ENCODE peak calls at places on chromosomes 12 and 14, in nine cellular contexts. One of them, this sample, is unnamed.

GRCh38 chr14:73943083-73943482 is 6.8 kb downstream of the FAM161B start:
- DNase-seq in cardiac muscle cell: peak; percentile 81
- DNase-seq in heart left ventricle: no peak
- DNase-seq in uterus: peak; percentile 28
- DNase-seq in stomach: no peak
- DNase-seq in A549: no peak
- DNase-seq in AG04450: peak; percentile 3
- DNase-seq in MCF 10A: peak; percentile 75
- DNase-seq in BJ: peak; percentile 43
- DNase-seq in this sample: peak; percentile 71

GRCh38 chr14:92645841-92646478 is 102.5 kb downstream of the LGMN start:
- DNase-seq in AG04450: peak; percentile 59
- DNase-seq in cardiac muscle cell: peak; percentile 89
- DNase-seq in uterus: no peak
- DNase-seq in MCF 10A: peak; percentile 75
- DNase-seq in BJ: peak; percentile 77
- DNase-seq in heart left ventricle: no peak
- DNase-seq in stomach: no peak
- DNase-seq in A549: no peak
- DNase-seq in this sample: no peak

GRCh38 chr12:76450690-76451089 is 102.5 kb upstream of the BBS10 start:
- DNase-seq in MCF 10A: peak; percentile 88
- DNase-seq in A549: peak; percentile 59
- DNase-seq in cardiac muscle cell: peak; percentile 91
- DNase-seq in uterus: no peak
- DNase-seq in AG04450: no peak
- DNase-seq in stomach: no peak
- DNase-seq in BJ: no peak
- DNase-seq in heart left ventricle: no peak
- DNase-seq in this sample: peak; percentile 50

GRCh38 chr12:118187746-118188390 is 51.9 kb downstream of the PEBP1 start:
- DNase-seq in stomach: no peak
- DNase-seq in BJ: no peak
- DNase-seq in A549: no peak
- DNase-seq in heart left ventricle: no peak
- DNase-seq in MCF 10A: no peak
- DNase-seq in cardiac muscle cell: peak; percentile 32
- DNase-seq in AG04450: no peak
- DNase-seq in uterus: no peak
- DNase-seq in this sample: no peak

GRCh38 chr12:110972870-110973269 is 52.5 kb upstream of the MYL2 start:
- DNase-seq in BJ: no peak
- DNase-seq in heart left ventricle: no peak
- DNase-seq in uterus: no peak
- DNase-seq in stomach: no peak
- DNase-seq in MCF 10A: no peak
- DNase-seq in AG04450: no peak
- DNase-seq in A549: no peak
- DNase-seq in cardiac muscle cell: no peak
- DNase-seq in this sample: no peak

GRCh38 chr14:92173668-92174067 is 51.9 kb downstream of the CPSF2 start:
- DNase-seq in BJ: no peak
- DNase-seq in heart left ventricle: no peak
- DNase-seq in stomach: no peak
- DNase-seq in A549: no peak
- DNase-seq in uterus: no peak
- DNase-seq in AG04450: no peak
- DNase-seq in cardiac muscle cell: no peak
- DNase-seq in MCF 10A: no peak
- DNase-seq in this sample: no peak

GRCh38 chr12:6772331-6772695 is at the start of gene LAG3:
- DNase-seq in AG04450: no peak
- DNase-seq in MCF 10A: no peak
- DNase-seq in stomach: no peak
- DNase-seq in cardiac muscle cell: no peak
- DNase-seq in heart left ventricle: no peak
- DNase-seq in BJ: no peak
- DNase-seq in uterus: peak; percentile 57
- DNase-seq in A549: no peak
- DNase-seq in this sample: no peak

GRCh38 chr12:26606911-26607310 is 226.1 kb downstream of the ITPR2 start:
- DNase-seq in BJ: no peak
- DNase-seq in AG04450: no peak
- DNase-seq in A549: no peak
- DNase-seq in heart left ventricle: no peak
- DNase-seq in MCF 10A: no peak
- DNase-seq in cardiac muscle cell: no peak
- DNase-seq in stomach: no peak
- DNase-seq in uterus: no peak
- DNase-seq in this sample: no peak

GRCh38 chr12:105741786-105742566 is 396.8 kb downstream of the NUAK1 start:
- DNase-seq in cardiac muscle cell: peak; percentile 95
- DNase-seq in uterus: peak; percentile 52
- DNase-seq in heart left ventricle: peak; percentile 41
- DNase-seq in BJ: peak; percentile 69
- DNase-seq in AG04450: peak; percentile 39
- DNase-seq in stomach: no peak
- DNase-seq in MCF 10A: peak; percentile 74
- DNase-seq in A549: no peak
- DNase-seq in this sample: no peak

GRCh38 chr12:46458500-46459106 is 86.0 kb upstream of the SLC38A2 start:
- DNase-seq in cardiac muscle cell: no peak
- DNase-seq in heart left ventricle: no peak
- DNase-seq in MCF 10A: no peak
- DNase-seq in uterus: no peak
- DNase-seq in AG04450: no peak
- DNase-seq in stomach: no peak
- DNase-seq in A549: no peak
- DNase-seq in BJ: no peak
- DNase-seq in this sample: no peak
- TF ChIP-seq CTCF in cardiac muscle cell: no peak
- TF ChIP-seq CTCF in heart left ventricle: no peak
- TF ChIP-seq CTCF in MCF 10A: no peak
- TF ChIP-seq CTCF in uterus: no peak
- TF ChIP-seq CTCF in AG04450: no peak
- TF ChIP-seq CTCF in stomach: no peak
- TF ChIP-seq CTCF in A549: no peak
- TF ChIP-seq CTCF in BJ: no peak
- TF ChIP-seq CTCF in this sample: no peak

GRCh38 chr14:96698846-96699543 is 98.2 kb upstream of the VRK1 start:
- DNase-seq in uterus: no peak
- DNase-seq in AG04450: no peak
- DNase-seq in cardiac muscle cell: no peak
- DNase-seq in MCF 10A: no peak
- DNase-seq in BJ: no peak
- DNase-seq in stomach: no peak
- DNase-seq in heart left ventricle: no peak
- DNase-seq in A549: no peak
- DNase-seq in this sample: no peak
- TF ChIP-seq CTCF in uterus: no peak
- TF ChIP-seq CTCF in AG04450: no peak
- TF ChIP-seq CTCF in cardiac muscle cell: no peak
- TF ChIP-seq CTCF in MCF 10A: peak; percentile 21
- TF ChIP-seq CTCF in BJ: no peak
- TF ChIP-seq CTCF in stomach: no peak
- TF ChIP-seq CTCF in heart left ventricle: no peak
- TF ChIP-seq CTCF in A549: no peak
- TF ChIP-seq CTCF in this sample: peak; percentile 32

DNA sequence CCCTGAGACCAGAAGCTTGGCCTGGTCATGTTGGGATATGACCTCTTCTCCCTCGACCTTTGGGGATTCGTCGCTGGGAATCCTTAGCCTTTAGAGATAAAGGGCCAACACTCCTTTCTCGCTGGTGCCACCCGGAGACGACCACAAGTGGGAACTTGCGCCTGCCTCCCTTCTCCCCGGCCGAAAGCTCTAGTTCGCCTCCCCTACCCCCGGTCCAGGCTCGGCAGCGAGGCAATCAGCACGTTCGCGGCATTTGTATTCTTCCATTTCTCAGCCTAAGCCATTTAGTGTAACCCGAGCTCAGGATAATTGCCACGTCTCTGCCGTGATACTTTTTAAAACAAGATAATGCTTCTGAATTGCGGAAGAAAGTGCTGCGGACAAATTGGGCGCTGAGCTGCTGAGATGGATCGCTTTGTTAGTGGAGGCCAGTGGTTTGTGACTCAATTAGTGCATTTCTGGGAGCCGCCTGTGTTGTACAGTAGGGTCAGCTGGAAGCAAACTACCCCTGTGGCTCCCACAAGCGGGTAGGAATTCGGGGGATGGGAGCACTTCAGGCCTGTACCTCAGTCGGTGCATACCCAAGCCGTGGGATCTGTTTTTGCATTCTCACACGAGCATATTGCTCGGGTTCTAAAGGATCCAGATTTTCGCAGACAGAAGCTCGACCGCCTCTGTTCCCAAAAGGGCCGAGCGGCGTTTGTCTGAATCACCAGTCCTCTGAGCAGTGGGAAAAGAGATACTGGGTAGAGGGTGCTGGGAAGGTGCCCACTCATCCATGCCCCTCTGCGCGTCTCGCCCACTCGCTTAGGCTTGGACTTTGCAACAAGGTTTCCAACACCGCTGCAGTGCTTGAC is 6.8 kb upstream of the SIX1 start:
- DNase-seq in AG04450: no peak
- DNase-seq in stomach: no peak
- DNase-seq in cardiac muscle cell: no peak
- DNase-seq in MCF 10A: no peak
- DNase-seq in heart left ventricle: no peak
- DNase-seq in BJ: no peak
- DNase-seq in uterus: no peak
- DNase-seq in A549: no peak
- DNase-seq in this sample: no peak
- TF ChIP-seq CTCF in AG04450: no peak
- TF ChIP-seq CTCF in stomach: no peak
- TF ChIP-seq CTCF in cardiac muscle cell: no peak
- TF ChIP-seq CTCF in MCF 10A: no peak
- TF ChIP-seq CTCF in heart left ventricle: no peak
- TF ChIP-seq CTCF in BJ: no peak
- TF ChIP-seq CTCF in uterus: no peak
- TF ChIP-seq CTCF in A549: no peak
- TF ChIP-seq CTCF in this sample: no peak

GRCh38 chr14:59181804-59182203 is 6.7 kb upstream of the DAAM1 start:
- DNase-seq in BJ: no peak
- DNase-seq in cardiac muscle cell: no peak
- DNase-seq in uterus: no peak
- DNase-seq in heart left ventricle: no peak
- DNase-seq in AG04450: no peak
- DNase-seq in stomach: no peak
- DNase-seq in MCF 10A: no peak
- DNase-seq in A549: no peak
- DNase-seq in this sample: no peak

GRCh38 chr14:59182641-59183040 is 5.8 kb upstream of the DAAM1 start:
- DNase-seq in uterus: no peak
- DNase-seq in heart left ventricle: no peak
- DNase-seq in AG04450: no peak
- DNase-seq in stomach: no peak
- DNase-seq in BJ: no peak
- DNase-seq in MCF 10A: no peak
- DNase-seq in A549: no peak
- DNase-seq in cardiac muscle cell: no peak
- DNase-seq in this sample: no peak

GRCh38 chr14:59185676-59186075 is 2.8 kb upstream of the DAAM1 start:
- DNase-seq in cardiac muscle cell: no peak
- DNase-seq in MCF 10A: no peak
- DNase-seq in stomach: no peak
- DNase-seq in AG04450: no peak
- DNase-seq in heart left ventricle: no peak
- DNase-seq in uterus: no peak
- DNase-seq in A549: no peak
- DNase-seq in BJ: no peak
- DNase-seq in this sample: no peak

GRCh38 chr14:59184396-59184795 is 4.1 kb upstream of the DAAM1 start:
- DNase-seq in heart left ventricle: no peak
- DNase-seq in AG04450: no peak
- DNase-seq in MCF 10A: no peak
- DNase-seq in A549: no peak
- DNase-seq in cardiac muscle cell: no peak
- DNase-seq in uterus: no peak
- DNase-seq in BJ: no peak
- DNase-seq in stomach: no peak
- DNase-seq in this sample: no peak

DNA sequence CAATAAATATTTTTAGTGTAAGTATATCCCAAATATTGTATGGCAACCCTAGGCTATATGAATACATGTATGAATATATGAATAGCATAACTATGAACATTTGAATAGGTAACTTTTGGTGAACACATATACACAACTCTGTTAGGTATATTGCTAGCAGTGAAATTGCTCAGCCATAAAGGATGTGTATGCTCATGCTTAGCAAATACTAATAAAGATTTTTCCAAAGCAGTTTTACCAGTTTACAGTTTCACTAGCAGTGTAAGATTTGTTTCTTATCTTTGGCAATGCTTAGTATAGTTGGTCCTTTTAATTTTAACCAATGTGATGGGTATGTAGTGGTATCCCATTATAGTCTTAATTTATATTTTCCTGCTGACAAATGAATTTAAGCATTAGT is 5.3 kb upstream of the DAAM1 start:
- DNase-seq in MCF 10A: no peak
- DNase-seq in A549: no peak
- DNase-seq in BJ: no peak
- DNase-seq in AG04450: no peak
- DNase-seq in cardiac muscle cell: no peak
- DNase-seq in heart left ventricle: no peak
- DNase-seq in uterus: no peak
- DNase-seq in stomach: no peak
- DNase-seq in this sample: no peak
- TF ChIP-seq CTCF in MCF 10A: no peak
- TF ChIP-seq CTCF in A549: no peak
- TF ChIP-seq CTCF in BJ: no peak
- TF ChIP-seq CTCF in AG04450: no peak
- TF ChIP-seq CTCF in cardiac muscle cell: no peak
- TF ChIP-seq CTCF in heart left ventricle: no peak
- TF ChIP-seq CTCF in uterus: no peak
- TF ChIP-seq CTCF in stomach: no peak
- TF ChIP-seq CTCF in this sample: no peak